ENCODE peak calls at places on chromosome 5, in five cellular contexts. E, Y, P, K and X are unnamed samples. For H3K36me3, the result is how much of the 10 kb centered on the place peaks cover.

GRCh38 chr5:24788829-24789509 is 144.2 kb upstream of the CDH10 start:
- DNase-seq in E (no peak), P (no peak), K (no peak), Y (no peak), X (no peak)

GRCh38 chr5:65198777-65199120 is 283.0 kb downstream of the ADAMTS6 start:
- DNase-seq in K (no peak), Y (no peak), E (no peak), P (peak), X (no peak)

GRCh38 chr5:136182618-136183017 is 10.3 kb downstream of the SMIM32 start:
- DNase-seq in K (no peak), E (no peak), Y (no peak), P (peak), X (no peak)

GRCh38 chr5:31149072-31149471 is 44.4 kb upstream of the CDH6 start:
- DNase-seq in Y (no peak), K (no peak), P (peak), E (no peak), X (no peak)

GRCh38 chr5:13917061-13917460 is 27.4 kb downstream of the DNAH5 start:
- DNase-seq in K (no peak), Y (no peak), P (no peak), E (no peak), X (no peak)

GRCh38 chr5:53249529-53249928 is 140.0 kb upstream of the MOCS2 start:
- DNase-seq in K (no peak), E (no peak), P (peak), Y (no peak), X (no peak)

GRCh38 chr5:76999451-76999850 is 30.8 kb upstream of the AGGF1 start:
- DNase-seq in P (peak), K (no peak), Y (no peak), E (no peak), X (no peak)

GRCh38 chr5:179371681-179372675 is 26.7 kb upstream of the ADAMTS2 start:
- DNase-seq in P (no peak), E (peak), K (no peak), Y (no peak), X (no peak)

GRCh38 chr5:151434570-151435237 is 12.7 kb upstream of the SLC36A1 start:
- DNase-seq in K (no peak), P (no peak), E (no peak), Y (no peak), X (no peak)

GRCh38 chr5:133610489-133611356 is 1.6 kb downstream of the FSTL4 start:
- DNase-seq in P (no peak), Y (no peak), K (peak), E (peak), X (no peak)

GRCh38 chr5:72074238-72074637 is 33.0 kb upstream of the MAP1B start:
- DNase-seq in E (no peak), P (no peak), K (no peak), Y (no peak), X (no peak)

GRCh38 chr5:137491121-137491520 is 8.0 kb downstream of the SPOCK1 start:
- DNase-seq in K (no peak), Y (no peak), E (no peak), P (peak), X (no peak)

GRCh38 chr5:180193749-180194375 is 15.1 kb downstream of the RASGEF1C start:
- DNase-seq in P (no peak), Y (no peak), E (no peak), K (no peak), X (no peak)

GRCh38 chr5:137957948-137958347 is 68.7 kb downstream of the PKD2L2 start:
- DNase-seq in K (no peak), Y (no peak), E (no peak), P (no peak), X (no peak)

GRCh38 chr5:148880197-148880596 is 53.8 kb downstream of the ADRB2 start:
- DNase-seq in P (no peak), K (no peak), E (no peak), Y (no peak), X (no peak)

GRCh38 chr5:168663276-168664004 is 84.3 kb upstream of the PANK3 start:
- DNase-seq in P (no peak), E (no peak), K (no peak), Y (no peak), X (no peak)

GRCh38 chr5:38112930-38113329 is 145.4 kb upstream of the EGFLAM start:
- DNase-seq in Y (no peak), K (peak), P (no peak), E (no peak), X (no peak)

GRCh38 chr5:6568909-6569308 is 63.9 kb downstream of the NSUN2 start:
- DNase-seq in K (no peak), E (no peak), P (no peak), Y (no peak), X (no peak)

GRCh38 chr5:181133610-181134231 is 2.8 kb upstream of the OR2V1 start:
- DNase-seq in Y (no peak), K (no peak), E (no peak), P (peak), X (no peak)

GRCh38 chr5:140075371-140075770 is 32.3 kb upstream of the NRG2 start:
- DNase-seq in K (no peak), Y (no peak), E (no peak), P (peak), X (no peak)

GRCh38 chr5:15992918-15993317 is 186.7 kb downstream of the MARCHF11 start:
- DNase-seq in P (peak), K (no peak), E (no peak), Y (no peak), X (no peak)

GRCh38 chr5:8349855-8350254 is 480.9 kb downstream of the MTRR start:
- DNase-seq in P (no peak), E (no peak), Y (no peak), K (no peak), X (no peak)

GRCh38 chr5:73783823-73784222 is 157.8 kb downstream of the ARHGEF28 start:
- DNase-seq in Y (no peak), P (peak), K (no peak), E (no peak), X (no peak)

GRCh38 chr5:171428849-171429542 is 9.5 kb downstream of the FGF18 start:
- DNase-seq in K (no peak), Y (no peak), P (no peak), E (no peak), X (no peak)

GRCh38 chr5:127988149-127988755 is 95.3 kb upstream of the SLC12A2 start:
- DNase-seq in Y (no peak), E (no peak), P (peak), K (no peak), X (no peak)

GRCh38 chr5:38226091-38226490 is 32.3 kb upstream of the EGFLAM start:
- DNase-seq in E (no peak), K (no peak), Y (no peak), P (no peak), X (no peak)

GRCh38 chr5:173320259-173320658 is 8.0 kb downstream of the STC2 start:
- DNase-seq in K (no peak), P (no peak), E (no peak), Y (no peak), X (no peak)

GRCh38 chr5:139458580-139459407 is 3.7 kb downstream of the ECSCR start:
- DNase-seq in E (no peak), K (no peak), Y (no peak), P (peak), X (no peak)

DNA sequence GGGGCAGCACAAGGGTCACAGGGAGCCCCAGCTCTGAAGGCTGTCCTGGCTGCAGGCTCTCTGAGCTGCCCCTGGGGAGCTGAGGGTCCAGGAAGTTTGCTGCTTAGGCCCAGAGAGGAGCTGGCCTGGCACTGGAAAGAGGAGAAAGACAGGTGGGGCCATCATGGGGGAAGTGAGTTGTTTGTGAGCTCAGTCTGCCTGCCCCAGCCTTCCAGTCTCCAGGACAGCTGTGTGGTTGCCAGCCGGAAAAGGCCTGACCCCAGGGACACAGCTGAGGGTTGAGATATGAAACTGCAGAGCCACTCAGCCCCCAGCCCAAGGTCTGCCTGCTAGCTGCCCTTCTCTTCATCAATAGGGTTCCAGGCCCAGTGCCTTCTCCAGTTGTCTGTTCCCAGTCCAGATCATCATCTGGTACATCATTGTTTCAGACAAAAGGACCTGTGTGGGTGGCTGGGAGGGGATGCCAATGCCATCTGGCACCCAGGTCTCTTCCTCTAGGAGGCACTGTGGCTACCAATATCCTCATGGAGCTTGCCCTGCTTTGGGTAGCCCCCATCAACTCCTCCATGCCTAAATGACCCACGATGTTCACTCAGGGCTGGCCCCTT is 4.2 kb upstream of the DDX41 start:
- DNase-seq in E (no peak), K (no peak), Y (no peak), P (no peak), X (no peak)
- H3K36me3 ChIP-seq in E (under half), K (under half), Y (under half), P (half or more), X (under half)

GRCh38 chr5:55344392-55344992 is 36.7 kb downstream of the MTREX start:
- DNase-seq in K (peak), E (peak), Y (peak), P (peak), X (peak)
- H3K36me3 ChIP-seq in K (under half), E (under half), Y (under half), P (under half), X (half or more)

DNA sequence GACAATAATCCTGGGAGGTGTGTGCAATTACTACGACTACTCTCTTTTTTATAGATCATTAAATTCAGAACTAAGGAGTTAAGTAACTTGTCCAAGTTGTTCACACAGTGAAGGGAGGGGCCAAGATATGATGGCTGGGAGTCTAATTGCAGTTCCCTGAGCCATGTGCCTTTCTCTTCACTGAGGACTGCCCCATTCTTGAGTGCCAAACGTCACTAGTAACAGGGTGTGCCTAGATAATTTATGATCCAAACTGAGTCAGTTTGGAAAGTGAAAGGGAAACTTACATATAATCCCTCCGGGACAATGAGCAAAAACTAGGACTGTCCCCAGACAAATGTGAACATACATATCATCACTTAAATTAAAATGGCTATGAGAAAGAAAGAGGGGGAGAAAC is 20.2 kb downstream of the IL7R start:
- DNase-seq in E (no peak), Y (no peak), K (no peak), P (no peak), X (no peak)
- H3K36me3 ChIP-seq in E (under half), Y (under half), K (under half), P (under half), X (under half)

GRCh38 chr5:145585-146323 is 45.5 kb upstream of the LRRC14B start:
- DNase-seq in Y (no peak), P (no peak), K (no peak), E (no peak), X (no peak)
- H3K36me3 ChIP-seq in Y (under half), P (under half), K (under half), E (under half), X (under half)

DNA sequence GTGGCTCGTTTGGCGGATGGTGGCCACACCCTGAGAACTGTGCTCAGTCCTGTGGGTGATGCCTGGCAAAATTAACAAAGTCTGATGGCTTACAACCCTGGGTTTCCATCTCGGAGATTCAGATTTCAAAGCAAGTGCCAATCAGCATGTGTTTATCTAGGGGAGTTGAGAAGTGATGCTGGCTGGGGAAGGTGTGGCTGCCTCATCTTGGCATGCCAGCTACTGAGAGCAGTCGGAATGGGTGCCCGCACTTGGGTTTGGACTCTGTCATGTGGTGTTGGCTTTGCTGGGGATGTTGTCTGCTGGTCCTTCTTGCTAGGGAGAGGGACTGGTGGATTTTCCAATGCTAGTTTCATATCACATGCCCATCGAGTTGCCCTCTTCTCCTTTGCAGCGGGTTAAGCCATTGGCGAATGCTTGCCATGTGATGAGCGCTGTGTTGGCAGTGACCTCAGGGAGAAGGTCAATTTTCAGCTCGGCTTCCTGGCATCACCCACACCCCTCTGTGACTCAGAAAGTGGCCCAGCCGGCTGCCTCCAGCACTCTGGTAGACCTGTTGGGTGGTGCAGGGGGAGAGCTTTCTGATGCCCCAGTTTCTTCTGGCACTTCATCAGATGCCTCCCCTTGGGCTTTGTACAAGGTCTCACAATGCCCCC is 77.0 kb upstream of the PITX1 start:
- DNase-seq in P (no peak), K (no peak), Y (no peak), E (no peak), X (no peak)
- H3K36me3 ChIP-seq in P (under half), K (under half), Y (under half), E (under half), X (under half)

GRCh38 chr5:154440540-154440939 is 5.3 kb upstream of the SAP30L start:
- DNase-seq in Y (no peak), E (no peak), K (no peak), P (no peak), X (no peak)
- H3K36me3 ChIP-seq in Y (under half), E (under half), K (under half), P (under half), X (half or more)

GRCh38 chr5:146499680-146500079 is 16.3 kb downstream of the GPR151 start:
- DNase-seq in E (no peak), Y (no peak), P (no peak), K (no peak), X (no peak)
- H3K36me3 ChIP-seq in E (under half), Y (under half), P (under half), K (under half), X (half or more)